ENCODE peak calls at places on chromosomes 7 and 10, in five cellular contexts. D is substantia nigra; B is effector memory CD8-positive, alpha-beta T cell; S is heart left ventricle; T is SJSA1. X is an unnamed sample.
A peak's percentile ranks its signal among the peaks of the same experiment; 100 is the strongest.

GRCh38 chr10:108360187-108360586 is 1195.7 kb upstream of the SORCS1 start:
- DNase-seq in D (no peak), T (no peak), B (no peak), S (no peak), X (no peak)

GRCh38 chr7:145605963-145606362 is 510.6 kb upstream of the CNTNAP2 start:
- DNase-seq in B (no peak), D (no peak), S (no peak), T (no peak), X (no peak)

GRCh38 chr7:42661312-42661711 is 250.6 kb downstream of the C7orf25 start:
- DNase-seq in D (no peak), B (no peak), T (no peak), S (no peak), X (no peak)

GRCh38 chr7:34845666-34846361 is 187.8 kb downstream of the NPSR1 start:
- DNase-seq in S (no peak), D (no peak), T (no peak), B (no peak), X (no peak)

GRCh38 chr7:34313289-34313688 is 344.7 kb upstream of the NPSR1 start:
- DNase-seq in T (no peak), S (no peak), D (no peak), B (no peak), X (no peak)

GRCh38 chr10:128536259-128536658 is 410.0 kb upstream of the MKI67 start:
- DNase-seq in D (no peak), B (no peak), S (no peak), T (no peak), X (no peak)

GRCh38 chr7:79984210-79984609 is 150.4 kb upstream of the GNAI1 start:
- DNase-seq in D (no peak), T (peak; percentile 63), B (no peak), S (no peak), X (no peak)

GRCh38 chr7:51315393-51316261 is 982 bp downstream of the COBL start:
- DNase-seq in T (no peak), D (peak; percentile 8), S (no peak), B (no peak), X (no peak)

GRCh38 chr7:63900394-63901203 is 98.0 kb upstream of the ZNF722 start:
- DNase-seq in T (no peak), D (peak; percentile 84), B (peak; percentile 75), S (peak; percentile 97), X (peak; percentile 94)

GRCh38 chr7:33719059-33719581 is 186.2 kb upstream of the BMPER start:
- DNase-seq in S (peak; percentile 76), D (no peak), T (no peak), B (no peak), X (peak; percentile 77)

GRCh38 chr10:102633282-102633681 is 11.0 kb upstream of the TRIM8 start:
- DNase-seq in D (no peak), B (no peak), T (peak; percentile 61), S (peak; percentile 65), X (peak; percentile 70)

GRCh38 chr7:69880848-69881247 is 282.6 kb downstream of the AUTS2 start:
- DNase-seq in S (no peak), B (no peak), D (no peak), T (no peak), X (no peak)

GRCh38 chr10:3192856-3193635 is 20.5 kb upstream of the PITRM1 start:
- DNase-seq in T (peak; percentile 89), S (no peak), B (peak; percentile 37), D (no peak), X (no peak)

GRCh38 chr10:6053816-6054581 is 8.2 kb downstream of the IL2RA start:
- DNase-seq in S (peak; percentile 68), B (no peak), D (no peak), T (no peak), X (peak; percentile 66)

X was measured in Right ventricle myocardium superior.